ENCODE peak calls at places on chromosomes 1 and 21, in nine cellular contexts. R is T-helper 17 cell, V is activated T-cell treated with anti-CD3 and anti-CD28 coated beads for 4 hours, U is ELR, H is T1000, L is amniotic stem cell, O is memory B cell, I is NAMALWA, K is LoVo. F is an unnamed sample.

GRCh38 chr1:162185299-162185698 is 115.8 kb downstream of the NOS1AP start:
- DNase-seq in H (no peak), K (no peak), V (no peak), L (no peak), O (no peak), R (no peak), U (no peak), I (no peak), F (no peak)

GRCh38 chr1:101312192-101312591 is 75.4 kb downstream of the S1PR1 start:
- DNase-seq in R (no peak), K (no peak), I (no peak), H (no peak), O (no peak), V (no peak), U (no peak), L (no peak), F (no peak)

GRCh38 chr1:108880850-108881249 is 4.1 kb downstream of the GPSM2 start:
- DNase-seq in I (no peak), K (no peak), H (no peak), V (no peak), O (no peak), U (peak), L (no peak), R (no peak), F (no peak)

GRCh38 chr1:89687254-89687653 is 54.3 kb downstream of the LRRC8C start:
- DNase-seq in H (no peak), U (peak), K (no peak), I (no peak), V (no peak), L (no peak), O (no peak), R (no peak), F (no peak)

GRCh38 chr1:59054172-59054571 is 242.7 kb upstream of the FGGY start:
- DNase-seq in L (no peak), K (no peak), O (no peak), V (no peak), H (no peak), U (no peak), R (no peak), I (no peak), F (no peak)

GRCh38 chr21:35024071-35024420 is 25.1 kb downstream of the RUNX1 start:
- DNase-seq in V (no peak), H (no peak), O (no peak), I (no peak), K (no peak), R (no peak), U (no peak), L (no peak), F (no peak)

GRCh38 chr1:226763741-226764264 is 24.7 kb upstream of the ITPKB start:
- DNase-seq in U (peak), R (no peak), K (no peak), I (no peak), O (no peak), H (no peak), L (peak), V (peak), F (no peak)

GRCh38 chr21:42003051-42003461 is 7.1 kb downstream of the ZBTB21 start:
- DNase-seq in L (no peak), U (peak), O (no peak), K (no peak), H (no peak), I (no peak), R (no peak), V (peak), F (no peak)

GRCh38 chr1:56627019-56627635 is 18.0 kb upstream of the PRKAA2 start:
- DNase-seq in L (no peak), H (no peak), K (no peak), O (no peak), R (no peak), V (no peak), I (no peak), U (peak), F (no peak)

GRCh38 chr1:28926629-28927441 is 12.5 kb downstream of the EPB41 start:
- DNase-seq in I (peak), O (peak), K (peak), L (no peak), H (no peak), V (peak), R (peak), U (no peak), F (no peak)

GRCh38 chr1:191993549-191993948 is 164.7 kb upstream of the RGS18 start:
- DNase-seq in H (no peak), K (no peak), U (peak), V (no peak), L (peak), R (no peak), I (peak), O (no peak), F (no peak)

GRCh38 chr1:115198938-115199337 is 109.6 kb upstream of the TSPAN2 start:
- DNase-seq in L (no peak), V (no peak), H (no peak), I (no peak), K (no peak), O (no peak), R (no peak), U (peak), F (no peak)

GRCh38 chr1:171803056-171803455 is 21.6 kb downstream of the METTL13 start:
- DNase-seq in U (no peak), K (no peak), H (no peak), L (no peak), I (no peak), V (no peak), R (no peak), O (no peak), F (no peak)

F was measured in activated B cell treated with CpG ODN at 0.5 μM for 24 hours.